ENCODE peak calls at places on chromosomes 4 and X, in six cellular contexts. T, K, R, X, Z and N are unnamed samples. For H3K4me1, the result is how much of the 10 kb centered on the place peaks cover.

GRCh38 chr4:28730304-28730703 is 1869.7 kb downstream of the STIM2 start:
- DNase-seq in R (no peak), Z (no peak), T (no peak), X (no peak), K (no peak), N (no peak)

GRCh38 chr4:39044947-39045734 is 12.9 kb upstream of the TMEM156 start:
- DNase-seq in Z (no peak), R (no peak), K (peak), T (peak), X (peak), N (peak)

GRCh38 chrX:37785569-37785968 is 5.7 kb downstream of the CYBB start:
- DNase-seq in T (no peak), R (no peak), Z (no peak), K (peak), X (no peak), N (no peak)

GRCh38 chrX:150202641-150203248 is 160.4 kb upstream of the MAMLD1 start:
- DNase-seq in T (no peak), R (no peak), X (no peak), Z (no peak), K (no peak), N (no peak)

GRCh38 chr4:47692691-47693090 is 145.2 kb downstream of the CORIN start:
- DNase-seq in K (no peak), X (no peak), R (no peak), T (no peak), Z (no peak), N (no peak)

GRCh38 chrX:131704136-131704695 is 160.3 kb downstream of the OR13H1 start:
- DNase-seq in X (peak), K (no peak), T (no peak), R (peak), Z (peak), N (peak)

GRCh38 chr4:150974750-150975149 is 40.3 kb downstream of the LRBA start:
- DNase-seq in R (no peak), T (no peak), Z (no peak), K (no peak), X (no peak), N (no peak)

GRCh38 chr4:119041951-119042560 is 93.6 kb upstream of the MYOZ2 start:
- DNase-seq in Z (no peak), K (no peak), R (peak), X (no peak), T (peak), N (no peak)

GRCh38 chr4:26753642-26754041 is 107.0 kb upstream of the STIM2 start:
- DNase-seq in T (no peak), K (no peak), Z (no peak), X (peak), R (no peak), N (no peak)

GRCh38 chr4:148235809-148236208 is 206.4 kb downstream of the NR3C2 start:
- DNase-seq in K (no peak), X (no peak), T (no peak), R (no peak), Z (no peak), N (no peak)

GRCh38 chr4:154441124-154441523 is 50.5 kb downstream of the DCHS2 start:
- DNase-seq in X (no peak), R (no peak), Z (no peak), T (no peak), K (no peak), N (no peak)

GRCh38 chrX:340121-340520 is 21.5 kb upstream of the GTPBP6 start:
- DNase-seq in R (no peak), X (peak), T (no peak), K (peak), Z (no peak), N (peak)

GRCh38 chr4:119025916-119026661 is 109.5 kb upstream of the MYOZ2 start:
- DNase-seq in R (peak), Z (no peak), X (no peak), K (no peak), T (no peak), N (peak)

GRCh38 chr4:971670-972500 is 1.5 kb downstream of the DGKQ start:
- DNase-seq in K (no peak), T (no peak), X (no peak), R (peak), Z (no peak), N (peak)

GRCh38 chr4:182010876-182011275 is 232.3 kb upstream of the TENM3 start:
- DNase-seq in X (no peak), R (no peak), Z (no peak), K (no peak), T (no peak), N (no peak)

GRCh38 chrX:41720125-41720780 is 3.7 kb upstream of the GPR82 start:
- DNase-seq in X (no peak), R (peak), T (peak), Z (no peak), K (no peak), N (peak)

GRCh38 chr4:20251061-20251795 is 477 bp upstream of the SLIT2 start:
- DNase-seq in Z (no peak), T (peak), K (no peak), R (no peak), X (no peak), N (no peak)

GRCh38 chr4:48255130-48255958 is 14.3 kb downstream of the TEC start:
- DNase-seq in K (no peak), T (peak), X (no peak), R (no peak), Z (no peak), N (no peak)

GRCh38 chrX:21963736-21964135 is 23.2 kb downstream of the SMS start:
- DNase-seq in X (no peak), Z (no peak), T (no peak), K (no peak), R (no peak), N (no peak)

DNA sequence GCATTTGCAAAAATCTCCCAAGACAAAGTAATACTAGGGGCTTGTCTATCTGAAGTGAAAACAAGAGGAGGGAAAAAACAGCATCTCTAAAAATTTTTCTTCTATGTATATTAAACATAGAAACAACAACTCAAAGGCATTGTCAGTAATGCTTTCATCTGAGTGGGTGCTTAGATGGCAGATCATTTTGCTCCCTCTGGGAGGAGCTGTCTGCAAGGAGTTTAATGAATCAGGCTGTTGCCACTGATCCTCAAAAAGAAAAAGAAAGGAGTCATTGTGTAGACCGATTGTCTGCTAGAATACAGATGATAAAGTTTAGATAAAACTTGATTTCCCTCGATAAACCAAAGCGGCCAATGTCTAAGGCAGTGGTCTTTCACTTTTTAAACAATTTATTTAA is 49.7 kb upstream of the KLHL8 start:
- DNase-seq in R (no peak), T (peak), Z (no peak), X (no peak), K (no peak), N (no peak)
- H3K4me3 ChIP-seq in R (no peak), T (no peak), Z (no peak), X (no peak), K (no peak), N (no peak)

DNA sequence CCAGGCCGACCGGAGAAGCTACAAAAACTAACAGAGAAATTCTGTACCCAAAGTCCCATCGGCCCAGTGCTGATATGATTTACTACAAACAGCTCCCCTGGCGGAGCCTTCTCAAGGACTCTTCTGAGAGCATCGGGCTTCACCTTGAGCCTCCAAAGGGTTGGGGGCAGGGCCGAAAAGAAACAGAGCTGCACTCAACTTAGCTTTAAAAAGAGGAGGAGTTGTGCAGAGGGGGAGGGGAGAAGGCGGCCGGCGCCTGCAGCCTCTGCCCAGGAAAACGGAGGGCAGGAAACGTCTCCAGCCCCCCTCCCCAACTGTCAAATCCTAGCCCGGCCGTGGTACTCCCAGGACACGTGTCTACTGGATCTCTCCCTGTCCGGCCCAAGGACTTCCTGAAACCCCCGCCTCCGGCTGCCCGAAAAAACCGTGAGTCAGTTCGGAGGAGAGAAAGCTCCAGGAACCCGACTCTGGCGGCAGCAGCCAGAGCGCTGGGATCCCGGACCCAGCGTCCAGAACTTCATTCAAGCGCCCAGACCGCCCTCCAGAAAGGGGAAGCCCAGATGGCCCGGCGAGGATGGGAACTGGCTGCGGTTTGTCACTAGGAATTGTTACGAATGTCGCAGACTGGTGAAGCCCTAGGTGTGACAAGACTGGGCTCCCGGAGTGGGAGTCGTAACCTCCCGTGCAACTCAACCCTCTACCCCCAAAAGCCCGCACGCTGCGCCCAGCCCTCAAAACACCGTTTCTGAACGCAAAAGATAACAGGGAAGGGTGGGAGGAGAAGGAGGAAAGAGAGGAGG is 1.0 kb downstream of the ADAMTS3 start:
- DNase-seq in T (peak), R (peak), K (peak), Z (peak), X (peak), N (peak)
- H3K4me1 ChIP-seq in T (under half), R (under half), K (under half), Z (under half), X (under half), N (under half)

GRCh38 chrX:43592597-43592996 is 63.5 kb upstream of the MAOA start:
- DNase-seq in Z (no peak), T (no peak), R (no peak), X (no peak), K (no peak), N (no peak)
- TF ChIP-seq CTCF in Z (no peak), T (no peak), R (no peak), X (no peak), K (no peak), N (no peak)

DNA sequence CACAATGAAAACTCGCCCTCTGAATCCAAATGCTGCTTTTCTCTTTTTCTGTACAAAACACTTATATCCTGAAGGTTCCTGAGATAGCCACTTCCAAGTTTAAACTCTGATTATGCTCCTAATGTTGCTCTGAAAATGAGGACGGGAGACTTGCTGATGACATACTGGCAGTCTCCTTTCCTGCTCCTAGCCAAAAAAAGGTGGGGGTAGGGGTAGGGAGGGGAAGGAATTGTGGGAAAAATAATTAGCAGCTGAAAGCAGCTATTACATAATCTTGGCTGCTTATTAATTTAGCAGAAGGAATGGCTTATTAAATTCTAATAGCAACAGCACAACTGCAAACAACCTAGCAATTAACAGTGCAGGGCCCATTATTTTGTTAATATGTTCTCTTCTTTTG is 2.0 kb upstream of the AP1S2 start:
- DNase-seq in T (no peak), X (no peak), Z (no peak), K (no peak), R (no peak), N (no peak)
- H3K4me3 ChIP-seq in T (no peak), X (peak), Z (no peak), K (no peak), R (no peak), N (no peak)

DNA sequence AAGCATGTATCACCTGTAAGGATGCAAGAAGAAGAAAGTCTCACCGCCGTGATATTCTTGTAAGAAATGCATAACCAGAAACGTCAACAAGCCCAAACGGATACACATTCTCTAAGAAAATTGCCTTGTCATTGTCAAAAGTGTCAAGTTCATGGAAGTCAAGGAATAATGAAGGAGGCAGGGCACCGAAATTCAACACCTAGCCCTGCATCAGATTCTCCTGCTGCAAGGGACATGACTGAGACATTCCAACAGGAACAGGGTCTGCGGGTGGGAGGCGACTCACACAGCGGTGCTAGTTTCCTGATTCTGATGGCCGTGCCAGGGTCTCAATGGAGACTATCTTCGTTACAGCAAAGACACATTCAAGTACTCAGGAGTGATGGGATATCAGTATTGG is 26.7 kb downstream of the IRF2 start:
- DNase-seq in K (no peak), T (peak), X (no peak), Z (no peak), R (no peak), N (no peak)
- H3K4me1 ChIP-seq in K (half or more), T (under half), X (half or more), Z (half or more), R (under half), N (under half)